ENCODE peak calls at places on chromosome X, in nine cellular contexts. Q is NCI-H524, U is NCI-H2081, E is ecto neural progenitor cell, C is GOT3, P is SK-N-DZ, Y is MG63, O is caudate nucleus, R is immature natural killer cell. A is an unnamed sample.

GRCh38 chrX:115584715-115585114 is 23.7 kb downstream of the PLS3 start:
- DNase-seq in Q (no peak), U (no peak), E (no peak), C (no peak), P (no peak), Y (no peak), O (no peak), R (no peak), A (no peak)

GRCh38 chrX:19949340-19949739 is 41.5 kb downstream of the BCLAF3 start:
- DNase-seq in Q (no peak), U (no peak), E (no peak), C (no peak), P (no peak), Y (no peak), O (no peak), R (no peak), A (no peak)

GRCh38 chrX:37603938-37604409 is 32.5 kb downstream of the LANCL3 start:
- DNase-seq in Q (no peak), U (no peak), E (no peak), C (no peak), P (no peak), Y (peak; percentile 46), O (peak; percentile 7), R (no peak), A (no peak)

GRCh38 chrX:12974217-12974796 is 603 bp upstream of the TMSB4X start:
- DNase-seq in Q (no peak), U (no peak), E (peak; percentile 69), C (peak; percentile 70), P (peak; percentile 42), Y (peak; percentile 67), O (no peak), R (no peak), A (peak; percentile 48)

GRCh38 chrX:298993-299392 is 17.8 kb downstream of the PLCXD1 start:
- DNase-seq in Q (no peak), U (no peak), E (no peak), C (no peak), P (no peak), Y (no peak), O (no peak), R (no peak), A (no peak)

GRCh38 chrX:139094671-139095592 is 383.4 kb upstream of the FGF13 start:
- DNase-seq in Q (no peak), U (no peak), E (no peak), C (no peak), P (no peak), Y (no peak), O (no peak), R (no peak), A (no peak)

GRCh38 chrX:24659106-24659505 is 12.0 kb upstream of the PCYT1B start:
- DNase-seq in Q (no peak), U (no peak), E (no peak), C (no peak), P (no peak), Y (no peak), O (no peak), R (no peak), A (peak; percentile 30)

GRCh38 chrX:15769300-15769954 is 20.9 kb upstream of the ZRSR2 start:
- DNase-seq in Q (no peak), U (no peak), E (no peak), C (no peak), P (no peak), Y (no peak), O (no peak), R (no peak), A (no peak)

GRCh38 chrX:105323951-105324350 is 103.5 kb upstream of the TEX13A start:
- DNase-seq in Q (peak; percentile 0), U (no peak), E (no peak), C (no peak), P (no peak), Y (peak; percentile 55), O (no peak), R (no peak), A (no peak)

GRCh38 chrX:134484039-134484438 is 24.1 kb downstream of the HPRT1 start:
- DNase-seq in Q (peak; percentile 10), U (peak; percentile 27), E (no peak), C (no peak), P (peak; percentile 48), Y (no peak), O (no peak), R (peak; percentile 35), A (peak; percentile 64)

GRCh38 chrX:41730101-41730500 is 6.1 kb downstream of the GPR82 start:
- DNase-seq in Q (no peak), U (no peak), E (no peak), C (no peak), P (no peak), Y (no peak), O (no peak), R (no peak), A (peak; percentile 19)

GRCh38 chrX:50103866-50104566 is 96.8 kb downstream of the AKAP4 start:
- DNase-seq in Q (no peak), U (no peak), E (no peak), C (no peak), P (peak; percentile 94), Y (peak; percentile 14), O (no peak), R (no peak), A (peak; percentile 41)

GRCh38 chrX:55758033-55758432 is 40.5 kb downstream of the RRAGB start:
- DNase-seq in Q (no peak), U (no peak), E (no peak), C (no peak), P (no peak), Y (peak; percentile 26), O (no peak), R (no peak), A (no peak)

GRCh38 chrX:130999360-130999759 is 58.8 kb upstream of the ARHGAP36 start:
- DNase-seq in Q (no peak), U (no peak), E (no peak), C (no peak), P (peak; percentile 90), Y (no peak), O (no peak), R (no peak), A (peak; percentile 76)

GRCh38 chrX:48798318-48798717 is 3.5 kb upstream of the HDAC6 start:
- DNase-seq in Q (no peak), U (no peak), E (no peak), C (no peak), P (no peak), Y (no peak), O (no peak), R (no peak), A (no peak)

GRCh38 chrX:109954333-109954732 is 48.6 kb upstream of the TMEM164 start:
- DNase-seq in Q (no peak), U (no peak), E (no peak), C (no peak), P (no peak), Y (peak; percentile 30), O (no peak), R (no peak), A (no peak)

GRCh38 chrX:1914606-1915365 is 299.9 kb downstream of the ASMT start:
- DNase-seq in Q (no peak), U (no peak), E (no peak), C (no peak), P (no peak), Y (no peak), O (no peak), R (no peak), A (no peak)

GRCh38 chrX:7133036-7133412 is 14.5 kb upstream of the STS start:
- DNase-seq in Q (no peak), U (no peak), E (no peak), C (no peak), P (no peak), Y (peak; percentile 9), O (no peak), R (no peak), A (no peak)

GRCh38 chrX:13764765-13765164 is 30.2 kb downstream of the OFD1 start:
- DNase-seq in Q (peak; percentile 35), U (no peak), E (peak; percentile 60), C (no peak), P (peak; percentile 24), Y (no peak), O (peak; percentile 77), R (no peak), A (peak; percentile 81)

GRCh38 chrX:111869639-111870034 is 6.3 kb upstream of the TRPC5OS start:
- DNase-seq in Q (peak; percentile 85), U (peak; percentile 54), E (peak; percentile 64), C (no peak), P (peak; percentile 32), Y (peak; percentile 3), O (peak; percentile 27), R (peak; percentile 4), A (peak; percentile 88)